ENCODE peak calls at places on chromosomes 6 and 20, in nine cellular contexts. S, E, D, B, U, Y, A, R and H are unnamed samples. For H3K4me1, the result is how much of the 10 kb centered on the place peaks cover.

GRCh38 chr20:1802385-1803215 is 92.6 kb upstream of the SIRPA start:
- DNase-seq in E (peak), B (peak), S (peak), D (peak), A (peak), R (no peak), U (peak), Y (peak), H (peak)

GRCh38 chr6:131107166-131107565 is 28.1 kb upstream of the AKAP7 start:
- DNase-seq in Y (no peak), R (no peak), S (peak), E (no peak), U (peak), B (peak), A (no peak), D (no peak), H (no peak)

GRCh38 chr6:137234505-137234863 is 15.3 kb upstream of the IFNGR1 start:
- DNase-seq in S (no peak), R (no peak), A (no peak), U (no peak), D (no peak), E (no peak), Y (no peak), B (no peak), H (peak)

GRCh38 chr6:152233547-152234320 is 403.4 kb downstream of the SYNE1 start:
- DNase-seq in A (no peak), D (no peak), S (no peak), R (no peak), E (no peak), B (no peak), U (peak), Y (no peak), H (no peak)

GRCh38 chr6:33428219-33428890 is 8.5 kb downstream of the SYNGAP1 start:
- DNase-seq in S (peak), B (no peak), Y (no peak), R (no peak), E (peak), D (peak), A (no peak), U (peak), H (peak)

GRCh38 chr6:108009894-108010293 is 51.9 kb upstream of the SEC63 start:
- DNase-seq in Y (no peak), R (no peak), E (no peak), A (no peak), U (no peak), S (no peak), B (no peak), D (no peak), H (no peak)

GRCh38 chr20:62069741-62070216 is 4.1 kb upstream of the TAF4 start:
- DNase-seq in E (no peak), U (no peak), S (peak), Y (no peak), B (peak), R (no peak), D (peak), A (no peak), H (no peak)

GRCh38 chr6:113901482-113901881 is 44.3 kb downstream of the MARCKS start:
- DNase-seq in A (no peak), E (no peak), S (peak), B (peak), R (no peak), D (no peak), U (peak), Y (no peak), H (no peak)

GRCh38 chr20:32672315-32672981 is 1.3 kb downstream of the C20orf203 start:
- DNase-seq in B (no peak), R (no peak), U (no peak), E (no peak), A (no peak), Y (no peak), D (no peak), S (no peak), H (no peak)

GRCh38 chr20:64116016-64116415 is 8.7 kb upstream of the NPBWR2 start:
- DNase-seq in E (no peak), D (no peak), B (no peak), U (no peak), R (no peak), S (no peak), Y (peak), A (peak), H (peak)

GRCh38 chr6:110662468-110663211 is 152.6 kb downstream of the CDK19 start:
- DNase-seq in Y (no peak), E (no peak), D (no peak), U (peak), A (no peak), R (no peak), B (peak), S (no peak), H (no peak)

GRCh38 chr20:60957621-60958020 is 294.4 kb upstream of the CDH4 start:
- DNase-seq in D (no peak), E (no peak), U (no peak), R (no peak), A (no peak), S (no peak), Y (no peak), B (no peak), H (no peak)

GRCh38 chr20:48469026-48469425 is 358.8 kb downstream of the PREX1 start:
- DNase-seq in R (no peak), E (no peak), A (no peak), D (no peak), Y (no peak), U (no peak), S (no peak), B (no peak), H (no peak)

GRCh38 chr6:31739639-31740396 is at the start of gene MSH5:
- DNase-seq in U (peak), S (peak), D (peak), A (peak), R (peak), B (peak), Y (peak), E (peak), H (peak)

GRCh38 chr6:31737315-31738047 is 1.2 kb upstream of the CLIC1 start:
- DNase-seq in B (no peak), A (no peak), U (peak), D (no peak), Y (no peak), S (peak), E (peak), R (no peak), H (no peak)

GRCh38 chr6:31736026-31736767 is at the start of gene CLIC1:
- DNase-seq in R (peak), D (peak), Y (peak), B (peak), S (peak), U (peak), A (peak), E (peak), H (peak)

GRCh38 chr6:31736768-31737314 is 511 bp upstream of the CLIC1 start:
- DNase-seq in A (no peak), U (no peak), E (peak), D (no peak), Y (no peak), B (no peak), S (no peak), R (no peak), H (no peak)

DNA sequence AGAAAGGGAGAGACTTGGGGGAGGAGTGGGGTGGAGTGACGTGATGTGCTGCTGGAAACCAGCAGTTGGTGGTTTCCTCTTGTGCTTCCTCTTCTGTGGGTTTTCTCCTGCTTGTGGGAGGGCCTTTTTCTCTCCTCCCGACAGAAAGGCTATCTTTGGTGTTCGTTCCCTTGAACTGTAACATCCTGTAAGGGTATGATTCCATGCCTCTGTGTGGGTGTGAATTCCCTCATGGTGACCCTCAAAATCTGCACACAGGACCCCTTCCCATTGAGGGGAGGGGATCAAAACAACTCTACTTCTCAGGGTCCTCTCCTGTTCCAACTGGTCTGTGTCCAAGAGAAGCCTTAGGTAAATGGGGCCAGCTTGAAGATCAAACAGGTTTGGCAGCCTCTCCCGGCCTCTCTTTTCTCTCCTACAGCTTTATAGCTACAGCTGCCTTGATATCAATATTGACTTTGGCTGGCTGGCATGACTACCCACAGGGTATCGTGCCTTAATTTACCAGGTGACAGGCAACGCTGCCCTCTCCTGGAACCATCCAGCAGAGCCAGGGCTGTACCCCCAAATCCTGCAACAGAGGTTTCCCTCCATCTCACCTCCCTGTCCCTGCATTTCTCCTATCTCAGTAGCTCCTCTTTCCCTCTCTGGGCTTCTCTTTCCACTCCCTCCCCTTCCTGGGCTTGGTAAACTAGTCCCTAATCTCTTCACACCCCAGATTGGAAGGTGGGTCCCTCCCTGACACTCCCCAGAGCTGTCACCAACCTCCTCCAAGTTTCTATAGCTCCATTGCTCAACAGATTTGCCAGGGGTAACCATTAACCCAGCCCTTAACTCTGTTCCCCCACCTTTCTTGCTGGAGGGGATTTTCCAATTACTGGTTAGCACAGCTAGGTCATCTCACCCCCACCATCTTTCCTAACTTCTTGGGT is 1.5 kb upstream of the MSH5 start:
- DNase-seq in A (peak), Y (peak), E (peak), B (peak), S (peak), D (peak), U (peak), R (no peak), H (peak)
- H3K4me1 ChIP-seq in A (under half), Y (under half), E (under half), B (under half), S (under half), D (half or more), U (under half), R (half or more), H (under half)

DNA sequence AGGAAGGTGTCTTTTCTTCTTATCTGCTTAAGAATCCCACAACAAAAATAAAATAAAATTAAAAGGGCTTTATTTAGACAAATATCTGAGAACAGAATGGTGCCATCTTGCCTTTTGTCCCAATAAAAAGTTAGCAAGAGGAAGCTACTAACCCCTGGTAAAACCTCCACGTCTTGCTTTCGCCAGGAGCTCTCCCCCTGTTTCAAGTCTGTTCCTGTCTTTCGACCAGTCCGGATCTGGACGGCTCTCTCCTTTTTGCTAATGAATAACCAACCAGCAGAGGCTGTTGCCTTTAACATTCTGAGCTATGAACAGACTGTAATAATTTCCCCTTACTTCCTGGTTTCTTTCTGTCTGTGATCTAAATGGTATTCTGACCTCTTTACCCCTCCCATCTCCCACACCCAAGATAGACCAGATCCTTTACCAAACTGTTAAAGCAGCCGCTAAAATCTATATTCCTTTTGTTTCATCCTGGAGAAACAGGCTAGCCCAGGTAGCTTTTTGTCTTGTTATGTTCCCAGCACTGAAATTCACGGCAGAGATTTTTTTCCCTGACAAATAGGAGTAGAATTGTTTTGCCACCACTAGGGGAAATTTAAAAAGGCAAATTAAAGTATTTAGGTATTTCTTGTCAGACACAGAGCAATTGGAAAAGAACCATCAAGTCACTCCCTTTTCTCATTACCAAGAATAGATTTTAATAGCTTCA is at the start of gene FRK:
- DNase-seq in R (no peak), U (peak), B (peak), E (no peak), Y (no peak), D (peak), S (peak), A (peak), H (no peak)
- TF ChIP-seq CTCF in R (peak), U (no peak), B (peak), E (peak), Y (peak), D (peak), S (peak), A (no peak), H (peak)

GRCh38 chr6:16736856-16737255 is 24.4 kb downstream of the ATXN1 start:
- DNase-seq in D (no peak), U (peak), Y (no peak), E (no peak), A (no peak), B (no peak), S (no peak), R (no peak), H (no peak)

GRCh38 chr6:16739329-16739801 is 21.9 kb downstream of the ATXN1 start:
- DNase-seq in D (no peak), E (no peak), Y (no peak), B (peak), A (no peak), R (no peak), U (no peak), S (no peak), H (no peak)

GRCh38 chr6:16737926-16738325 is 23.3 kb downstream of the ATXN1 start:
- DNase-seq in A (no peak), B (peak), D (no peak), U (no peak), S (no peak), E (no peak), Y (no peak), R (no peak), H (no peak)

GRCh38 chr6:16735014-16735413 is 26.2 kb downstream of the ATXN1 start:
- DNase-seq in E (no peak), S (no peak), D (no peak), U (no peak), B (no peak), Y (no peak), A (no peak), R (no peak), H (no peak)

DNA sequence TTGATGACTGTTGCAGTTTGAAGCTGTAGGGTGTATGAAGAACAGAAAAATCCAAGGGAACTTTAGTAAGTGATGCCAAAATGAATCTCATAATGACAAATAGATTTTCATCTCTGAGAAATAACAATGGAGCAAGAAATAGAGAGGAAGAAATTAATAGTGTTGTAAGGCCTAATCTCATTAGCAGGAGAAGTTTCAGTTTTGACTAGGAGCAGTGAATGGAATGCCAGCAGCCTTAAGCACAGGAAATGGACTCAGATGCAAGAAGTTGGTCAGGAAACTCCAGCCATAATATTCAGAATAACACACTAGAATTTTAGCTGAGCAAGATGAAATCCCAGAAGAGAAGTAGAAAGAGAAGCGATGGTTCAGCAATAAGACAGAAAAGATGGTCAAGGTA is 23.9 kb downstream of the ATXN1 start:
- DNase-seq in Y (no peak), S (peak), B (peak), E (no peak), R (no peak), U (peak), D (no peak), A (no peak), H (no peak)
- H3K4me1 ChIP-seq in Y (under half), S (under half), B (under half), E (under half), R (half or more), U (under half), D (under half), A (under half), H (under half)

DNA sequence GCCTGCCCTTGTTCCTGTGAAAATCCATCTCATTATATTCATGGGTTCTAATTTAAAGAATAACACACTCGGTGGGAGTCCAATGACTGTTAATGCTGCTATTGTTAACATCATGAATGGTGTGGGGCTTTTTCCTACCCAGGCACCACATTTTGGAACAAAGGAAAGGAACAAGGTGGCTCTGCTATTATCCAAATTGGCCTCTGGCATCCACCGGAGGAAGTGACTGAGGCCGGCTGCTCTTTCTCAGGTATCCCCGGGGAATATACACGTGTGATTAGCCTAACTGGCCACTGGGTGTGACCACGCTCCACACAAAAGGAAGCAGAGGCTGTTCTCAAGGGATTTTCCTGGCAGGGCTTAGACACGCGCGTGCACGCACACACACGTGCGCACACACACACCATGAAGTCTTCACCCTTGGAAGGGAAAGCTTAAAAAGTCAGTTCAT is 601.2 kb upstream of the ARID1B start:
- DNase-seq in Y (peak), A (no peak), D (peak), R (no peak), S (no peak), E (peak), U (peak), B (no peak), H (no peak)
- TF ChIP-seq CTCF in Y (peak), A (no peak), D (no peak), R (no peak), S (no peak), E (peak), U (peak), B (peak), H (peak)